ENCODE peak calls at places on chromosomes 5 and 9, in four cellular contexts. P is right cardiac atrium, Q is cardiac fibroblast, I is OCI-LY7. J is an unnamed sample.

GRCh38 chr9:70411141-70411929 is 3.1 kb downstream of the KLF9 start:
- DNase-seq in P (peak), Q (peak), I (no peak), J (peak)

GRCh38 chr5:145236127-145236526 is 599.0 kb downstream of the PRELID2 start:
- DNase-seq in P (no peak), Q (peak), I (no peak), J (no peak)

GRCh38 chr5:179731791-179732411 is 721 bp upstream of the MAML1 start:
- DNase-seq in P (peak), Q (peak), I (no peak), J (peak)

GRCh38 chr5:81006955-81007636 is 46.9 kb downstream of the RASGRF2 start:
- DNase-seq in P (no peak), Q (no peak), I (no peak), J (no peak)

GRCh38 chr9:11933926-11934325 is 759.3 kb upstream of the TYRP1 start:
- DNase-seq in P (no peak), Q (peak), I (no peak), J (no peak)

GRCh38 chr5:92769986-92770385 is 811.0 kb downstream of the NR2F1-AS1 start:
- DNase-seq in P (no peak), Q (peak), I (no peak), J (no peak)

GRCh38 chr9:91185193-91185886 is 176.4 kb downstream of the AUH start:
- DNase-seq in P (no peak), Q (no peak), I (no peak), J (no peak)

GRCh38 chr5:110333384-110333783 is 393.1 kb downstream of the TMEM232 start:
- DNase-seq in P (no peak), Q (peak), I (peak), J (no peak)

GRCh38 chr9:79568337-79569084 is 3.3 kb upstream of the TLE4 start:
- DNase-seq in P (peak), Q (no peak), I (peak), J (no peak)

GRCh38 chr9:23229764-23230434 is 596.1 kb downstream of the ELAVL2 start:
- DNase-seq in P (no peak), Q (no peak), I (no peak), J (no peak)

GRCh38 chr9:36316049-36316448 is 57.8 kb upstream of the GNE start:
- DNase-seq in P (no peak), Q (no peak), I (no peak), J (no peak)

GRCh38 chr9:89999534-90000370 is 394.9 kb downstream of the GADD45G start:
- DNase-seq in P (peak), Q (peak), I (peak), J (peak)

GRCh38 chr9:86485359-86485758 is 131.1 kb upstream of the TUT7 start:
- DNase-seq in P (no peak), Q (no peak), I (no peak), J (no peak)

GRCh38 chr5:132459983-132460834 is 30.4 kb downstream of the IRF1 start:
- DNase-seq in P (no peak), Q (no peak), I (peak), J (peak)

GRCh38 chr5:35095366-35095765 is 47.6 kb upstream of the AGXT2 start:
- DNase-seq in P (no peak), Q (no peak), I (no peak), J (no peak)

GRCh38 chr5:142466195-142466951 is 141.6 kb upstream of the SPRY4 start:
- DNase-seq in P (no peak), Q (peak), I (no peak), J (no peak)

GRCh38 chr5:130035388-130035787 is 131.1 kb downstream of the CHSY3 start:
- DNase-seq in P (no peak), Q (no peak), I (no peak), J (no peak)

GRCh38 chr5:141783599-141784296 is 94.5 kb downstream of the PCDH1 start:
- DNase-seq in P (no peak), Q (no peak), I (no peak), J (no peak)

GRCh38 chr9:3181049-3181953 is 337.4 kb upstream of the PUM3 start:
- DNase-seq in P (peak), Q (peak), I (peak), J (no peak)

GRCh38 chr5:141135030-141135717 is at the start of gene PCDHB5:
- DNase-seq in P (no peak), Q (peak), I (no peak), J (no peak)

DNA sequence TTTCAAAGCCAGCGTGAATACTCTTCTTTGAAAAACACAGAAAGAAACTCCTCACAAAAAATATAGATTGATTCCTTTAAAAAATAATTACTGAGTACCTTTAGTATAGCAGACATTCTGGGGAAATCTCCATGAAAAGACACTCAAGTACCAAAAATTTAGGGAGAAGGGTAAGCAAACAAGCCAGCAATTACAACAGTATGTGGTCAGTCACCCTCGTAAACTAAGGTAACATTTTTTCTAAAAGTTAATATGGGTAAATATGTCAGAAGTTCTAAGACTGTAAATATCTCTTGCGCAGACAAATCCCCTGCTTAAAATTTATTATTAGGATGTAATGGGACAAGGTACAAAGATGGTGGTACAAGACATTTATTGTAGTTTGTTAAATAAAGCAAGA is 102.0 kb upstream of the PTGER4 start:
- DNase-seq in P (no peak), Q (no peak), I (no peak), J (no peak)
- H3K4me3 ChIP-seq in P (no peak), Q (no peak), I (no peak), J (no peak)

GRCh38 chr9:93026640-93027039 is 31.9 kb upstream of the SUSD3 start:
- DNase-seq in P (no peak), Q (no peak), I (no peak), J (no peak)

GRCh38 chr9:93030642-93031628 is 27.6 kb upstream of the SUSD3 start:
- DNase-seq in P (no peak), Q (no peak), I (no peak), J (no peak)

GRCh38 chr9:93025736-93026135 is 32.8 kb upstream of the SUSD3 start:
- DNase-seq in P (no peak), Q (no peak), I (no peak), J (no peak)

GRCh38 chr9:93027750-93028149 is 30.8 kb upstream of the SUSD3 start:
- DNase-seq in P (no peak), Q (no peak), I (no peak), J (no peak)

GRCh38 chr9:93028448-93029006 is 30.0 kb upstream of the SUSD3 start:
- DNase-seq in P (no peak), Q (peak), I (peak), J (no peak)
- H3K4me3 ChIP-seq in P (no peak), Q (no peak), I (peak), J (no peak)

DNA sequence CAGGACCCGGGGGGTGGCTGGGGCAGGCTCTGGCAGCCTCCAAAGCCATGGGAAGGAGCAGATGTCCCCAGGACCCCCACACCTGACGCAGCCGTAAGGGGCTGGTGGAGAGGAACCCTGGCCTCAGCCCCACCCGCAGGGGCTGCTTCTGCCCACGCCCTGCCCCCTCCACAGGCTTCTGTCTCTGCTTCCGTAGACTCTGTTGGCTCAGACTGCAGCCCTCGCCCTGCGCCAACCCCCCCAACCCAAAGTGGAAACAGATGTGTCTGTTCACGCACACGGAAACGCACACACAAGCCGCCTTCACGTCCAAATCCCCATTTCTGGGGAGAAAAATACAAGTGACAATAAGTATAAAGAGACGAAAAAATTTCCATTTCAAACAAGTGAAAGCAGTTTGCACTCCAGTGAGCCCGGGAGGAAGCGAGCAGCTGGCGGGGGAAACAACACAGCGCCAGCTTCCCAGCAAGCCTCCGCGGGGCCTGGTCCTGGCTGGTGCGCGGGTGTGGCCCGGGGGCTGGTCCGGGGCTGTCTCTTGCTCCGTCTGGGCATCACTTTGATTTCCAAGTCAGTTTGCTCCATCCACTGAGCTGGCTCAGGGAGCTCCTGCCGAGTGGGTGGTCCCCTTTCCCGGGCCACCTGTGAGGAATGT is 32.6 kb upstream of the RXRA start:
- DNase-seq in P (peak), Q (no peak), I (no peak), J (peak)
- H3K4me3 ChIP-seq in P (no peak), Q (no peak), I (no peak), J (peak)

GRCh38 chr9:129889461-129889935 is 54.2 kb downstream of the USP20 start:
- DNase-seq in P (no peak), Q (no peak), I (no peak), J (no peak)
- H3K4me3 ChIP-seq in P (no peak), Q (no peak), I (peak), J (no peak)

DNA sequence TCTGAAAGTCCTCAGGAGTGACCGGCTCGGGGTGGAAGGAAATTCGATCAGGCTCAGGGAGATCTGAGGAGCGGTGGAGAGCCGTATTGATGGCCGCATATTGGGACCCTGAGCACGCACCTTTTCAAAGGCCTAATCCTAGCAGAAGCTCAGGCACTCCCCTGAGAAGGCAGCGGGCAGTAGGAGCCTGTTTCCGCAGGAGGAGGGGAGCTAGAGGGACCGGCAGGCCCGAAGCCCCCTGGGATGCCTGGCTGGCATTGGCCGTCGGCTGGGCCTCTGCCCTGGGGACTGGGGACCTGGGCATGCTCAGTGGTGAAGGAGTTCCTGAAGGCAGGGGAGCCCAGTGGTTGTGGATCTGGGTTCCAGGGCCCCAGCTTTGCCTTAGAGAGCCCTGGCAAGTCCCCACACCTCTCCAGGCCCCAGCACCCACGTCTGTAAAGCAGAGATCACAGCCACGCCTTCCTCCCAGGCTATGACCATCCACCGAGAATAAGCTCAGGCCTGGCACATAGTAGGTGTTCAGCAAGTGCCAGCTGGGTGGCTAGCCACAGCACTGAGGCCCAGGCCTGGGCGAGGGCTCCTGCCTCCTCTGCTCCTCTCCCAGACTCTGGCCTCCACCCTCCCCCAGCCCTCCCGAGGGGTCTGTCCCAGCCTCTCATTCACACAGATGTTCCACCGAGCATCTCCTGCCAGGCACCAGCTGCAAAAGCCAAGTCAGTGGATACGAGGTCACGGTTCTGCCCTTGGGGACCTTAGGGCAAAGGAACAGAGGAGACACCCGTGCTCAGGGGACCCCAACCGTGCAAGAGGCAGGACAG is 17.2 kb upstream of the QRFP start:
- DNase-seq in P (no peak), Q (no peak), I (no peak), J (no peak)
- H3K4me3 ChIP-seq in P (no peak), Q (no peak), I (no peak), J (no peak)

GRCh38 chr5:138180841-138181240 is 1.9 kb downstream of the KIF20A start:
- DNase-seq in P (no peak), Q (no peak), I (no peak), J (no peak)
- H3K4me3 ChIP-seq in P (no peak), Q (no peak), I (peak), J (no peak)

GRCh38 chr5:172844577-172844838 is 10.5 kb downstream of the ERGIC1 start:
- DNase-seq in P (no peak), Q (no peak), I (no peak), J (peak)

GRCh38 chr5:172846677-172847076 is 12.6 kb downstream of the ERGIC1 start:
- DNase-seq in P (no peak), Q (no peak), I (no peak), J (no peak)

GRCh38 chr5:172843825-172844576 is 9.9 kb downstream of the ERGIC1 start:
- DNase-seq in P (no peak), Q (no peak), I (no peak), J (no peak)

GRCh38 chr5:172846249-172846648 is 12.2 kb downstream of the ERGIC1 start:
- DNase-seq in P (no peak), Q (no peak), I (no peak), J (no peak)

DNA sequence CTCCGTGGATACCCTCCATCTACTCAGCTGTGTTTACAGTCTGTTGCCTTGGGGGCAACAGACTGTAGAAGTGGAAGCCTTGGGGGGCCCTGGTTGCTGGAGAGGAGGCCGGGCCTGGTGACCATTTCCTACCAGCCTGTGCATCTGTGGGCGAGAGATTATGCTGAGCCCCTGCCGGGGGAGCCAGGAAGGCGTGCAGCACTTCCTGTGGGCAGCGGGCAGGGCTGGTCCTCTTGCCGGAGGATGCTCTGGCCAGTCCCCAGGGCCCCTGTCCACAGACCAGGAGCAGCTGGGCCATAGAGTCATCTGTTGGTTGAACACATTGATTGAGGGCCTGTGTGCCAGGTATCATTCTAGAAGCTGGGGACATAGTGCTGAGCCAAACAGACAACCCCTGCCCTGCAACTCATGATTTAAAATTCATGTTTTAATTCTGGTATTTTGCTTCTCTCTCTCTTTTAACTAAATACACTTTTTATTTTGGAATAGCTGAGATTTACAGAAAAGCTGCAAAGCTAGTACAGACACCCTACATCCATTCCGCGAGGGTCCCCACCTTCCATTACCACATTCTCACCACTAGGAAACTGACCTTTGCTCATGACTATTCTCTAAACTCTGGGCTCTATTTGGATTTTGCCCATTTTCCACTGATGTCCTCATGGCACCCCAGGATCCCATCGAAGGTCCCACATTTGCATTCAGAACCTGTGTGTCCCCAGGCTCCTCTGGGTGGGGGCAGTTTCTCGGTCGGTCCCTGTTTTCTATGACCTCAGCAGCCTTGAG is 11.3 kb downstream of the ERGIC1 start:
- DNase-seq in P (no peak), Q (no peak), I (no peak), J (no peak)
- H3K4me3 ChIP-seq in P (no peak), Q (no peak), I (no peak), J (no peak)

DNA sequence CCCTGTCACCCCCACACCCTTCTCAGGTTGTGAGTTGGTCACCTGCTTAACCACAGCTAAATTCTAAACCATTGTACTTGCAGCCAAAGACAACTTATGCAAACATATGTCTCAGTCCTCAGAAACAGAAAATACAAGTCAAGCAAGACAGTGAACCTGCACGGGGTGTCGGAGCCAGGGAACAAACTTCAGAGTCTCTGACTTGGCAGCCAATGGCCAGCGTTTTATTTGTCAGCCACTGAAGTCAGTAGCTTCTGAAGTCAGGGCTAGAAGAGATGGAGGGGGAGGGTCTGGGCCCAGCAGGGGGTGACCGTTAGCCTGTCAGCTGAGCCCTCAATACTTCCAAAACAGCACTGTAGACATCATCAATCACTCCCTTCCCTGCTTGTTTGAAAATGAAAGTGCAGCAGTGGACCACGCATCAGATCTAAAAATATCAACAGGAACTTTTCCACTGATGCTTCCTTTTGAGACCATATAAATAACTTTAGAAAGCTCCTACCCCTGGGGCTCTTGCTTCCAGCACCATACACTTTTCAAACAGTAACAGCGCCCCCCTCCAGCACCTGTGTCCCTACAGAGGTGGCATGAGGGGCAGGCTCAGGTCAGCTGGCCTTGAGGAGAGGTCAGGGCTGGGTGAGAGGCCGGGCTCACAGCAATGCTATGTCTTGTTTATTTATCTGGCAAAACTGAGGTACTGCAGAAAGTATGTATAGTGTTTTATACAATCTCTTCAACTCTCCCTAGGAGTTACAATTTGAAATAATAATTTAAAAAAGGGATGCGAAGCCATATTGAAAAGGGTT is 142.5 kb downstream of the ACER2 start:
- DNase-seq in P (peak), Q (no peak), I (no peak), J (no peak)
- H3K4me3 ChIP-seq in P (no peak), Q (no peak), I (no peak), J (peak)

J was measured in heart left ventricle.